ENCODE peak calls at places on chromosomes 5 and 9, in four cellular contexts. One of them, this sample, is unnamed.

GRCh38 chr5:77076961-77077820 is 9.9 kb downstream of the ZBED3 start:
- DNase-seq in WTC11: peak; percentile 86
- DNase-seq in NCI-H226: no peak
- DNase-seq in stimulated activated CD4-positive, alpha-beta T cell treated with anti-CD3 and anti-CD28 coated beads, Interleukin-1b, Interleukin-23, amount 100 ng/mL, for 4 hours: peak; percentile 12
- DNase-seq in this sample: peak; percentile 88

GRCh38 chr5:43007911-43008368 is 32.2 kb downstream of the ANXA2R start:
- DNase-seq in WTC11: peak; percentile 73
- DNase-seq in NCI-H226: peak; percentile 75
- DNase-seq in stimulated activated CD4-positive, alpha-beta T cell treated with anti-CD3 and anti-CD28 coated beads, Interleukin-1b, Interleukin-23, amount 100 ng/mL, for 4 hours: peak; percentile 68
- DNase-seq in this sample: peak; percentile 68

GRCh38 chr5:14449052-14449661 is 132.4 kb upstream of the OTULINL start:
- DNase-seq in WTC11: no peak
- DNase-seq in NCI-H226: peak; percentile 19
- DNase-seq in stimulated activated CD4-positive, alpha-beta T cell treated with anti-CD3 and anti-CD28 coated beads, Interleukin-1b, Interleukin-23, amount 100 ng/mL, for 4 hours: no peak
- DNase-seq in this sample: no peak

GRCh38 chr5:146620663-146621051 is 104.7 kb upstream of the GPR151 start:
- DNase-seq in WTC11: no peak
- DNase-seq in NCI-H226: no peak
- DNase-seq in stimulated activated CD4-positive, alpha-beta T cell treated with anti-CD3 and anti-CD28 coated beads, Interleukin-1b, Interleukin-23, amount 100 ng/mL, for 4 hours: no peak
- DNase-seq in this sample: no peak

GRCh38 chr9:79570449-79571308 is 1.1 kb upstream of the TLE4 start:
- DNase-seq in WTC11: peak; percentile 63
- DNase-seq in NCI-H226: no peak
- DNase-seq in stimulated activated CD4-positive, alpha-beta T cell treated with anti-CD3 and anti-CD28 coated beads, Interleukin-1b, Interleukin-23, amount 100 ng/mL, for 4 hours: no peak
- DNase-seq in this sample: peak; percentile 61

GRCh38 chr5:56637321-56637920 is 177.9 kb upstream of the MAP3K1 start:
- DNase-seq in WTC11: no peak
- DNase-seq in NCI-H226: peak; percentile 93
- DNase-seq in stimulated activated CD4-positive, alpha-beta T cell treated with anti-CD3 and anti-CD28 coated beads, Interleukin-1b, Interleukin-23, amount 100 ng/mL, for 4 hours: no peak
- DNase-seq in this sample: no peak

GRCh38 chr9:37284631-37285030 is 137.9 kb upstream of the GRHPR start:
- DNase-seq in WTC11: no peak
- DNase-seq in NCI-H226: no peak
- DNase-seq in stimulated activated CD4-positive, alpha-beta T cell treated with anti-CD3 and anti-CD28 coated beads, Interleukin-1b, Interleukin-23, amount 100 ng/mL, for 4 hours: no peak
- DNase-seq in this sample: no peak

GRCh38 chr5:168072665-168073064 is 218.8 kb upstream of the WWC1 start:
- DNase-seq in WTC11: no peak
- DNase-seq in NCI-H226: peak; percentile 14
- DNase-seq in stimulated activated CD4-positive, alpha-beta T cell treated with anti-CD3 and anti-CD28 coated beads, Interleukin-1b, Interleukin-23, amount 100 ng/mL, for 4 hours: no peak
- DNase-seq in this sample: no peak

GRCh38 chr9:8863064-8863463 is 1063.5 kb upstream of the DMAC1 start:
- DNase-seq in WTC11: no peak
- DNase-seq in NCI-H226: no peak
- DNase-seq in stimulated activated CD4-positive, alpha-beta T cell treated with anti-CD3 and anti-CD28 coated beads, Interleukin-1b, Interleukin-23, amount 100 ng/mL, for 4 hours: no peak
- DNase-seq in this sample: no peak

GRCh38 chr9:22228542-22228941 is 218.1 kb upstream of the DMRTA1 start:
- DNase-seq in WTC11: no peak
- DNase-seq in NCI-H226: no peak
- DNase-seq in stimulated activated CD4-positive, alpha-beta T cell treated with anti-CD3 and anti-CD28 coated beads, Interleukin-1b, Interleukin-23, amount 100 ng/mL, for 4 hours: no peak
- DNase-seq in this sample: no peak

GRCh38 chr5:59021837-59022514 is 439.1 kb downstream of the RAB3C start:
- DNase-seq in WTC11: no peak
- DNase-seq in NCI-H226: no peak
- DNase-seq in stimulated activated CD4-positive, alpha-beta T cell treated with anti-CD3 and anti-CD28 coated beads, Interleukin-1b, Interleukin-23, amount 100 ng/mL, for 4 hours: no peak
- DNase-seq in this sample: no peak

GRCh38 chr5:146699729-146700430 is 178.7 kb downstream of the PPP2R2B start:
- DNase-seq in WTC11: no peak
- DNase-seq in NCI-H226: no peak
- DNase-seq in stimulated activated CD4-positive, alpha-beta T cell treated with anti-CD3 and anti-CD28 coated beads, Interleukin-1b, Interleukin-23, amount 100 ng/mL, for 4 hours: no peak
- DNase-seq in this sample: no peak

GRCh38 chr5:54904425-54904824 is 81.0 kb downstream of the ESM1 start:
- DNase-seq in WTC11: peak; percentile 12
- DNase-seq in NCI-H226: peak; percentile 35
- DNase-seq in stimulated activated CD4-positive, alpha-beta T cell treated with anti-CD3 and anti-CD28 coated beads, Interleukin-1b, Interleukin-23, amount 100 ng/mL, for 4 hours: no peak
- DNase-seq in this sample: peak; percentile 16

GRCh38 chr9:114080773-114081440 is 2.8 kb upstream of the AMBP start:
- DNase-seq in WTC11: no peak
- DNase-seq in NCI-H226: no peak
- DNase-seq in stimulated activated CD4-positive, alpha-beta T cell treated with anti-CD3 and anti-CD28 coated beads, Interleukin-1b, Interleukin-23, amount 100 ng/mL, for 4 hours: no peak
- DNase-seq in this sample: no peak

GRCh38 chr5:90099099-90099498 is 310.5 kb downstream of the CETN3 start:
- DNase-seq in WTC11: no peak
- DNase-seq in NCI-H226: peak; percentile 70
- DNase-seq in stimulated activated CD4-positive, alpha-beta T cell treated with anti-CD3 and anti-CD28 coated beads, Interleukin-1b, Interleukin-23, amount 100 ng/mL, for 4 hours: no peak
- DNase-seq in this sample: no peak